ENCODE peak calls at places on chromosomes 16 and 17, in five cellular contexts. X is naive thymus-derived CD4-positive, alpha-beta T cell; P is neural progenitor cell; N is PC-3; T is transverse colon. G is an unnamed sample. For H3K9me3, the result is how much of the 10 kb centered on the place peaks cover.

GRCh38 chr17:37682007-37682406 is 38.8 kb upstream of the DDX52 start:
- DNase-seq in X (no peak), P (no peak), N (no peak), T (no peak), G (no peak)

GRCh38 chr17:15945493-15946209 is 721 bp downstream of the ADORA2B start:
- DNase-seq in X (peak), P (peak), N (no peak), T (peak), G (peak)

GRCh38 chr17:21072623-21073278 is 29.9 kb upstream of the USP22 start:
- DNase-seq in X (no peak), P (no peak), N (no peak), T (no peak), G (no peak)

GRCh38 chr17:37713028-37713431 is 31.8 kb downstream of the HNF1B start:
- DNase-seq in X (no peak), P (no peak), N (no peak), T (no peak), G (no peak)

GRCh38 chr16:58494981-58495860 is 4.7 kb upstream of the NDRG4 start:
- DNase-seq in X (peak), P (peak), N (peak), T (peak), G (peak)

GRCh38 chr16:80147021-80147680 is 393.6 kb upstream of the DYNLRB2 start:
- DNase-seq in X (no peak), P (no peak), N (no peak), T (no peak), G (no peak)

GRCh38 chr17:72488542-72489272 is 367.9 kb downstream of the SOX9 start:
- DNase-seq in X (no peak), P (no peak), N (no peak), T (no peak), G (peak)

GRCh38 chr17:82390860-82391435 is 19.4 kb downstream of the UTS2R start:
- DNase-seq in X (no peak), P (no peak), N (no peak), T (no peak), G (no peak)

GRCh38 chr17:18362509-18363020 is 785 bp downstream of the SHMT1 start:
- DNase-seq in X (no peak), P (peak), N (peak), T (peak), G (no peak)

DNA sequence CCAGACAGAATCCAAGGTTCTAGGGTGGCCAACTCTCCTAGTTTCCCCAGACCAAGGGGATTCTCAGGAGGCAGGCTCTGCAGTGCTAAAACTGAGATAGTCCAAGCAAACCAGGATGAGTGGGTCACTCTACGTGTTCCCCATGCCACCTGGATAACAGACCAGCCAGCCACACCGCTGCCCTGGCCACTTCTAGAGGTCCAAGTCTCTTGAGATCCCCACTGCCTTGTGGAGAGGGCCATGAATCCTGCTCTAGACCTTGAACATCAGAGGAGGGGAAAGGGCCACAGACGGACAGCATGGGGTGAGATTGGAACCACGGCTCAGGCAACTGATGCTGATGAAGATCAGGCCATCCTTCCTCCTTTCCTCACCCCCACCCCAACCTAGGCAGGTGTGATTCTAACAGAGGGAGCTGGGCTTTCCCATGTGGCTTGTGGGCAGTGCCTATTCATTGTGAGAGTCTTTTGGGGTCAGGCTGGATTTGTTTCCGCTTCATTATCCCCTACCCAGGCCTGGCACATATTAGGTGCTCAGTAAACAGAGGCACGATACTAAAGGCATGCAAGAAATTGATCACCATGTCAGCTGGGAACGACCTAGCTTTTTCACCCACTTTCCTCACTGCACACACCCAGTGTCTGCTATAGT is 16.8 kb upstream of the TVP23A start:
- DNase-seq in X (no peak), P (no peak), N (no peak), T (no peak), G (peak)
- H3K9me3 ChIP-seq in X (under half), P (under half), N (under half), T (under half), G (under half)

DNA sequence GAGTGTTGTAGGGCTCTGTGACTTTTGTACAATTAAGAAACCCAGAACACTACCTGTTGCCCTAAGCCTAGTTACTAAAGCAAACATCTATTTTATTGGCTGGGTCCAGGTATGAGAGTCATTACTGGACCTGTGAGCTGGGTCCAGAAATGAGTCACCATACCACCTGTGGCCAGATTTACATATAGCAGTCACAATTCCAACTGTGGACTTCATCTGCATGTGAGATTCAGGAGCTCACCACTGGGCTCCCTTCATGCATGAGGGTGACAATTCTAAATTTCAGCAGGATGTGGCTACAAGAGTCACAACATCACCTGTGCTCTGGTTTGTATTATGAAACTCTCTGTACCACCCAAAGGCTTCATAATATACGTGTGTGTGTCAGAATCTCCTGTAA is 2038.0 kb downstream of the TP53TG3F start:
- DNase-seq in X (no peak), P (no peak), N (no peak), T (no peak), G (no peak)
- H3K9me3 ChIP-seq in X (under half), P (under half), N (under half), T (under half), G (under half)

GRCh38 chr16:17755158-17755557 is 284.4 kb upstream of the XYLT1 start:
- DNase-seq in X (no peak), P (no peak), N (no peak), T (no peak), G (no peak)
- H3K9me3 ChIP-seq in X (under half), P (under half), N (under half), T (under half), G (under half)

GRCh38 chr16:82788225-82788624 is 161.5 kb downstream of the CDH13 start:
- DNase-seq in X (no peak), P (no peak), N (no peak), T (no peak), G (no peak)

GRCh38 chr16:82796047-82796446 is 169.3 kb downstream of the CDH13 start:
- DNase-seq in X (no peak), P (no peak), N (no peak), T (no peak), G (no peak)

GRCh38 chr16:82788919-82789318 is 162.2 kb downstream of the CDH13 start:
- DNase-seq in X (no peak), P (no peak), N (no peak), T (no peak), G (no peak)

GRCh38 chr16:82792704-82793103 is 165.9 kb downstream of the CDH13 start:
- DNase-seq in X (no peak), P (no peak), N (no peak), T (no peak), G (no peak)

DNA sequence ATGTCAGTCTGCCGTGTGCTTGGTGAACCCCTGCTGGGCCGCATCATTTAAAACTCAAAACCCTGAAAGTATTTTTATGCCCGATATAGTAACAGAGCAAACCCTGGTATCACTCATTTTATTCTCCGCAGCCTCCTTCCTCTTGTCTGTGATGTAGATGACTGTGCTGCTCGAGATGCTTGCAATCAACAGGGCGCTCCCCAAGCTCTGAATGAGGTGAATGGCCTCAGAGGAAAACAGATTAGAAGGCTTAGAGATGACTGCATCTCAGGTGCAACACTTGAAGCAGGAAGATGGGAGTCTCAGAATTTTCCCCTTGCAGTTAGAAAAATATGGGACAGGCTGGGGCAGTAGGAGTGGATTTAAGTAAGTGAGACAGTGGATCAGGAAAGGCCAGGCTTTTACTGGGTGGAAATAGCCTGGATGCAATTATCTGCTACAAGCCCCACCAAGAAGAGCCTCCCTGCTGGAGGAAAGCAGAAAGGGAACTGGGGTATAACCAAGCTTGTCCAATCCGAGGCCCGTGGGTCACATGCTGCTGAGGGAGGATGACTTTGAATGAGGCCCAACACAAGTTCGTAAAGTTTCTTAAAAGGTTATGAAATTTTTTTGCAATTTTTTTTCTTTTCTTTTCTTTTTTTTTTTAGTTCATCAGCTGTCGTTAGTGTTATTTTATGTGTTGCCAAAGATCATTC is 166.9 kb downstream of the CDH13 start:
- DNase-seq in X (no peak), P (peak), N (no peak), T (no peak), G (no peak)
- H3K9me3 ChIP-seq in X (under half), P (under half), N (under half), T (under half), G (under half)

DNA sequence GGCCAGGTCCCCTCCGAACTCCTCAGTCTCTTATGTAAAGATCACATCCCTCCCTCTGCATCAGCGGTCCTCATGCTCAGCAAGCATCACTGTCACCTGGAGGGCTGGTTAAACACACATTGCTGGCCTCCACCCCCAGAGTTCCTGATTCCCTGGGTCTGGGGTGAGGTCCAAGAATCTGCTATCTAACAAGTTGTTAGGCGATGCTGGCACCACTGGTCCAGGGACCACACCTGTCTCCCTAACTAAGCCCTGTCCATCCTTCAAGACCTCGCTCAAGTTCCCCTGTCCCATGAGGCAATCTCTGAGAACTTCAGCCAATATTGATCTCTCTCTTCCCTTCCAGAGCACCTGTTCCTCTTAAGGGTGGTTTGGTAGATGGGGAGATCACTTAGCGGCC is 44.2 kb downstream of the CUEDC1 start:
- DNase-seq in X (no peak), P (no peak), N (no peak), T (no peak), G (no peak)
- H3K9me3 ChIP-seq in X (under half), P (under half), N (under half), T (under half), G (under half)

DNA sequence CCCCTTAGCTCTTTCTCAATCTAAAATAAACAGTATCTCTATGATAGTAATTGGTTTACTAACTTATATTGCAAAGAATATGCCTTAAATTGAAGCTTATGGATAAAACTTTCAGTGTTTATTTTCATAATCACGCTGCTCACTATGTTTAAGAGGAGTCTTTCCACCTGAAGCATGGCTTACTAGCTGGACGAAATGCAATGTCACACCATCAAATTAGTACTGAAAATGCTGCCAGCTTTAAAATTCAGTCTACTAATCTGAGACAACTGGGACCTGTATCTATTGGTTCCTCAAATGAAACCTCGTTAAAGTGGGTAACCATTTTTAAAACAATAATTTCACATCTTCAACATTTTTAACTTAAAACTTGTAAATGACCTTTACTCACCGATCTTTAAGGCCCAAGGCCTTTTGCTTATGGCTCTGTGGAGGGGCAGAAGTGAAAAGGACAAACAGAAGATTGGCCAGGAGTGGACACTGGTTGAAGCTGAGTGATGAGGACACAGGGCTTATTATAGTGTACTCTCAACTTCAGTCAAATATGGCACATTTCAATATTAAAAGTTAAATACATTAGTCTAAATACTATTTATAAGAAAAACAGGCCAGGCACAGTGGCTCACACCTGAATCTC is 212.8 kb upstream of the WSB1 start:
- DNase-seq in X (no peak), P (no peak), N (no peak), T (no peak), G (no peak)
- H3K9me3 ChIP-seq in X (under half), P (under half), N (under half), T (under half), G (under half)

DNA sequence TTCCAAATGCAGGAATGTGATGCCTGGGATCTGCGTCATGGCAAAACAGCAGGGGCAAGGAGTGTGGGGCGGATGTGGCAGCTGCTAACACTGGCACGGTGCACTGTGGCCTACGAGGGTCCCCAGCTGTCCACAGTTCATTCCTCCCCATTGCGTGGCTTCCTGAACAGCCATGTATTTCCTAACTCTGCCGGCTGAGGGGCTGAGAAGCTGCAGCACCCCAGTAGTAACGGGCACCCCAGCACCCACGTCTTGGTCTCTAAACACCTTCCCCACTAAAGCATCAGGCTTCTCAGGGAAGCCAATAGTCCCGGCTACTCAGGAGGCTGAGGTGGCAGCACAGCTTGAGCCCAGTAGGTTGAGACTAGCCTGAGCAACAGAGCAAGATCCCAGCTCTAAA is 47.6 kb downstream of the LMF1 start:
- DNase-seq in X (no peak), P (no peak), N (no peak), T (no peak), G (no peak)
- H3K9me3 ChIP-seq in X (under half), P (under half), N (under half), T (under half), G (under half)

DNA sequence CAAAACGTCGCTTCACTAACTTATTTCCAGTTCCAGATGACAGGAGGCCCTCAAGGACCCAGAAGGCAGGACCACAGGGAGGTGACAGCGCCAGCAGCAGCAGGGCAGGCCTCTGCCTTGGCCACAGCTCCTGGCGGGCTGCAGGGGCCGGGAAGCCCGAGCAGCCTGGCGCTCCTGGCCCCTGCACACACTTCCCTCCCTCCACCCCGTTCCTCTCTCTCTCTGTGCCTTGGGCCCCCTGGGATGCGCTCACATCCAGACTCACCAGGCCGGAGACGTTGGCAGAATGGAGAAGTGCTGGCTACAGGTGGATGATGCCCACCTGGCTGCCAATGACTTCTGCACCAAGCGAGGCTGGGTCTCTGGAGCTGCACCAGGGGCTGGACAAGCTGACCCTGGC is 12.7 kb downstream of the ZNF594 start:
- DNase-seq in X (no peak), P (no peak), N (no peak), T (no peak), G (no peak)
- H3K9me3 ChIP-seq in X (half or more), P (half or more), N (under half), T (half or more), G (half or more)

GRCh38 chr16:1731073-1731472 is 25.1 kb downstream of the MAPK8IP3 start:
- DNase-seq in X (no peak), P (no peak), N (no peak), T (no peak), G (no peak)

GRCh38 chr16:1734123-1734522 is 28.1 kb downstream of the MAPK8IP3 start:
- DNase-seq in X (no peak), P (no peak), N (no peak), T (no peak), G (no peak)

GRCh38 chr16:1732071-1732470 is 26.1 kb downstream of the MAPK8IP3 start:
- DNase-seq in X (no peak), P (no peak), N (no peak), T (no peak), G (no peak)

GRCh38 chr16:1731603-1732002 is 25.6 kb downstream of the MAPK8IP3 start:
- DNase-seq in X (no peak), P (no peak), N (no peak), T (no peak), G (no peak)

GRCh38 chr16:1734816-1735215 is 28.8 kb downstream of the MAPK8IP3 start:
- DNase-seq in X (no peak), P (no peak), N (no peak), T (no peak), G (no peak)
- H3K9me3 ChIP-seq in X (under half), P (under half), N (under half), T (under half), G (under half)

GRCh38 chr16:31542763-31543162 is 15.1 kb downstream of the AHSP start:
- DNase-seq in X (no peak), P (no peak), N (no peak), T (no peak), G (no peak)
- H3K9me3 ChIP-seq in X (under half), P (under half), N (under half), T (under half), G (under half)